ENCODE peak calls at places on chromosomes 5 and 9, in five cellular contexts. P is PC-3, K is GM23248, L is neural progenitor cell, F is MM.1S. V is an unnamed sample.
A peak's percentile ranks its signal among the peaks of the same experiment; 100 is the strongest.

GRCh38 chr9:136081826-136082495 is 13.1 kb downstream of the NACC2 start:
- DNase-seq in P (no peak), K (no peak), L (peak; percentile 1), F (no peak), V (peak; percentile 24)

GRCh38 chr5:140041492-140042421 is 1.3 kb downstream of the NRG2 start:
- DNase-seq in P (peak; percentile 87), K (peak; percentile 67), L (peak; percentile 64), F (no peak), V (peak; percentile 83)

GRCh38 chr9:31210982-31211570 is 1173.4 kb upstream of the ACO1 start:
- DNase-seq in P (no peak), K (no peak), L (peak; percentile 10), F (no peak), V (no peak)

GRCh38 chr9:36317766-36318165 is 59.5 kb upstream of the GNE start:
- DNase-seq in P (peak; percentile 93), K (no peak), L (no peak), F (no peak), V (no peak)

GRCh38 chr9:127664678-127665507 is 41.9 kb upstream of the CFAP157 start:
- DNase-seq in P (no peak), K (peak; percentile 53), L (peak; percentile 23), F (no peak), V (peak; percentile 76)

GRCh38 chr9:135091545-135091944 is 4.1 kb downstream of the OLFM1 start:
- DNase-seq in P (no peak), K (no peak), L (no peak), F (no peak), V (no peak)

GRCh38 chr9:101671567-101671966 is 66.9 kb downstream of the GRIN3A start:
- DNase-seq in P (no peak), K (no peak), L (no peak), F (no peak), V (no peak)

GRCh38 chr5:134139377-134139851 is 24.9 kb downstream of the TCF7 start:
- DNase-seq in P (no peak), K (no peak), L (no peak), F (no peak), V (no peak)

GRCh38 chr5:172274951-172275753 is 8.4 kb downstream of the UBTD2 start:
- DNase-seq in P (no peak), K (peak; percentile 12), L (no peak), F (no peak), V (no peak)

GRCh38 chr5:73812457-73812856 is 186.5 kb downstream of the ARHGEF28 start:
- DNase-seq in P (no peak), K (no peak), L (no peak), F (no peak), V (no peak)

GRCh38 chr5:76986828-76987526 is 34.1 kb downstream of the CRHBP start:
- DNase-seq in P (no peak), K (no peak), L (peak; percentile 14), F (no peak), V (no peak)

GRCh38 chr5:146042628-146043279 is 62.6 kb downstream of the PLAC8L1 start:
- DNase-seq in P (peak; percentile 92), K (peak; percentile 36), L (no peak), F (no peak), V (no peak)

GRCh38 chr5:32540446-32540845 is 44.9 kb upstream of the SUB1 start:
- DNase-seq in P (no peak), K (no peak), L (no peak), F (no peak), V (no peak)

GRCh38 chr5:133052317-133053175 is 733 bp downstream of the HSPA4 start:
- DNase-seq in P (peak; percentile 42), K (peak; percentile 84), L (peak; percentile 66), F (peak; percentile 64), V (peak; percentile 80)

GRCh38 chr9:37471942-37472679 is 6.9 kb upstream of the ZBTB5 start:
- DNase-seq in P (peak; percentile 96), K (peak; percentile 91), L (peak; percentile 71), F (no peak), V (no peak)

GRCh38 chr5:130141689-130142320 is 237.5 kb downstream of the CHSY3 start:
- DNase-seq in P (peak; percentile 55), K (peak; percentile 55), L (peak; percentile 67), F (peak; percentile 75), V (peak; percentile 0)

GRCh38 chr5:161630948-161631347 is 54.6 kb upstream of the GABRA6 start:
- DNase-seq in P (no peak), K (no peak), L (no peak), F (no peak), V (no peak)

GRCh38 chr5:148224131-148224742 is 14.1 kb upstream of the MARCOL start:
- DNase-seq in P (peak; percentile 95), K (peak; percentile 38), L (no peak), F (no peak), V (no peak)

GRCh38 chr5:172395483-172395882 is 58.8 kb downstream of the SH3PXD2B start:
- DNase-seq in P (no peak), K (no peak), L (no peak), F (no peak), V (no peak)

GRCh38 chr5:132225165-132226032 is 2.3 kb downstream of the P4HA2 start:
- DNase-seq in P (peak; percentile 36), K (peak; percentile 95), L (no peak), F (no peak), V (peak; percentile 35)

GRCh38 chr9:15306068-15306756 is 804 bp downstream of the TTC39B start:
- DNase-seq in P (peak; percentile 51), K (peak; percentile 78), L (peak; percentile 51), F (no peak), V (peak; percentile 55)

GRCh38 chr5:150624334-150625163 is 15.9 kb upstream of the SYNPO start:
- DNase-seq in P (no peak), K (peak; percentile 63), L (peak; percentile 76), F (no peak), V (peak; percentile 91)

GRCh38 chr5:855771-856530 is 5.2 kb upstream of the ZDHHC11 start:
- DNase-seq in P (no peak), K (peak; percentile 21), L (no peak), F (no peak), V (no peak)

GRCh38 chr9:69131682-69132081 is 42.4 kb upstream of the TJP2 start:
- DNase-seq in P (peak; percentile 33), K (peak; percentile 85), L (no peak), F (no peak), V (no peak)

GRCh38 chr9:87725900-87726709 is at the start of gene CTSL:
- DNase-seq in P (peak; percentile 67), K (peak; percentile 95), L (peak; percentile 90), F (peak; percentile 53), V (peak; percentile 90)

GRCh38 chr9:73880101-73880500 is 617.0 kb upstream of the RORB start:
- DNase-seq in P (no peak), K (no peak), L (no peak), F (no peak), V (no peak)

GRCh38 chr9:29214162-29214520 is 1640.9 kb upstream of the C9orf72 start:
- DNase-seq in P (peak; percentile 68), K (no peak), L (peak; percentile 77), F (no peak), V (peak; percentile 81)

GRCh38 chr5:121086671-121087070 is 622.6 kb downstream of the PRR16 start:
- DNase-seq in P (no peak), K (no peak), L (no peak), F (no peak), V (no peak)

GRCh38 chr5:121088341-121088740 is 624.2 kb downstream of the PRR16 start:
- DNase-seq in P (no peak), K (no peak), L (no peak), F (no peak), V (no peak)

GRCh38 chr5:121087560-121087959 is 623.5 kb downstream of the PRR16 start:
- DNase-seq in P (no peak), K (no peak), L (no peak), F (no peak), V (no peak)

DNA sequence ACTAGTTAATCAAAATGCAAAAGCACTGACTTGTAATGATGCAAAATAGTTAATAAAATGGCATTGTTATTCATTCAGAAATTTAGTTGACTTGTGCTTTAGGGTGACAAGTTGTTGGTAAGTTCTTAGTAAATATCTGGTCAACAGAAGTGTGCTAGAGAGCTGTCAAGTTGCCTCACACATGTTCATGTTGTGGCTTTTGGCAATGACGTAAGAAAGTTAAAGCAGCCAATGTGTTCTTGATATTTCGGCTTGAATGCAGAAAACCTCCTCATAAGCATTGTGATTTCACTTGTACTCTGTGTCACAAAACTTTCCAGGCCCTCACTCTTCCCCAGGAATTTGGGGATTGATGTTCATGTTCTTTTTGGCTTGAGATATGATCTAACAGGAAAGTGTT is 626.7 kb downstream of the PRR16 start:
- DNase-seq in P (no peak), K (peak; percentile 2), L (no peak), F (no peak), V (no peak)
- H3F3A ChIP-seq in P (no peaks in the 10 kb centered on the region), K (no peaks in the 10 kb centered on the region), L (no peaks in the 10 kb centered on the region), F (no peaks in the 10 kb centered on the region), V (no peaks in the 10 kb centered on the region)

DNA sequence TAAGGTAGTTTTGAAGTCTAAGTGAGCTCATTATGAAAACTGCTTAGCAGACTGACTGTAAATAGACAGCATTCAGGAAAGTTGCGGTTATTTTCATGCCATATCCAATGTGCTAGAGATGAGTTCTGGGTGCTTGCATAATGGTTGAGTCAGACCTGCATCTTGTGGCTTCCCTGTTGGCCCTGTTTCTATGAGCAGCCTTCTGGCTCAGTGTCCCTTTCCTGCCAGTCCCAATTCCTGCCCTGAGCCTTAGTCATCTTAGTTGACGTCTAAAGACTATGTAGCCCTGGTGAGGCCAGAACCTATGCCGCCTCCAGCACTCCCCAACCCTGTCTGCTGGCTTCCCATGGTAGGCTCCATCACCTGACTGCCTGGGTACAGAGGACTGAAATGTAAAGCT is 76.3 kb upstream of the TNFSF8 start:
- DNase-seq in P (peak; percentile 80), K (peak; percentile 99), L (no peak), F (no peak), V (no peak)
- TF ChIP-seq EZH2phosphoT487 in P (no peak), K (peak; percentile 18), L (no peak), F (no peak), V (no peak)

GRCh38 chr5:177435847-177436536 is 9.5 kb downstream of the GRK6 start:
- DNase-seq in P (no peak), K (no peak), L (no peak), F (no peak), V (no peak)

GRCh38 chr5:177439518-177440053 is 7.0 kb upstream of the PRR7 start:
- DNase-seq in P (no peak), K (no peak), L (no peak), F (no peak), V (no peak)

GRCh38 chr5:177438468-177438867 is 8.1 kb upstream of the PRR7 start:
- DNase-seq in P (no peak), K (no peak), L (no peak), F (no peak), V (no peak)

GRCh38 chr5:177434942-177435738 is 8.7 kb downstream of the GRK6 start:
- DNase-seq in P (no peak), K (no peak), L (no peak), F (no peak), V (no peak)

DNA sequence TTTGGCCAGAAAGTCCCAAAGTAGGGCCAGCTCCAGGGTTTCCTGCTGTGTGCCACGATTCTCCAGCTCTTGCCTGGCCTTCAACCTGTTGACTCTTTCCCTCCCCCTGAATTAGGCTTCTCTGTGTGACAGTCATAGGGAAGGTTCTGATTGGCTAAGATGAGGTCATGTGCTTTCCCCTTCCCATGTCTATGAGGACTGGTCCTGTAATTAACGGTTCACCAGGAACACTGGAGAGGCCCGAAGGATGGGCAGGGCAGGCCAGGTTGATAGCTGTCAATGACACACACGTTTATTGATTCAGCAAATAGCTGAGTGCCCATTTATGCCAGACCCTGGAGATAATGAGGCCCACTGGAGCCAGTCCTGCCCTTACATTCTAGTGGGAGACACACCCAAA is 9.0 kb upstream of the PRR7 start:
- DNase-seq in P (no peak), K (no peak), L (no peak), F (no peak), V (no peak)
- H3F3A ChIP-seq in P (peaks cover 4% of the 10 kb centered on the region), K (no peaks in the 10 kb centered on the region), L (peaks cover 2% of the 10 kb centered on the region), F (peaks cover under 1% of the 10 kb centered on the region), V (peaks cover 10% of the 10 kb centered on the region)

GRCh38 chr5:14268738-14269137 is 125.6 kb downstream of the TRIO start:
- DNase-seq in P (no peak), K (peak; percentile 65), L (no peak), F (no peak), V (no peak)
- TF ChIP-seq EZH2phosphoT487 in P (no peak), K (no peak), L (no peak), F (no peak), V (no peak)

V was measured in SK-N-SH.